ENCODE peak calls at places on chromosome 12, in seven cellular contexts. T is H1, V is HCT116, N is K562, P is GM12878, R is SK-N-SH, G is HepG2. D is an unnamed sample.

GRCh38 chr12:57629897-57630471 is 3.0 kb downstream of the B4GALNT1 start:
- DNase-seq in T (no peak), V (no peak), N (no peak), P (no peak), R (peak; percentile 4), G (no peak), D (no peak)

GRCh38 chr12:27178251-27178650 is 65.8 kb upstream of the STK38L start:
- DNase-seq in T (no peak), V (no peak), N (no peak), P (no peak), R (no peak), G (no peak), D (no peak)

GRCh38 chr12:9943244-9943643 is 11.1 kb upstream of the CLEC2A start:
- DNase-seq in T (no peak), V (no peak), N (no peak), P (no peak), R (no peak), G (no peak), D (no peak)

GRCh38 chr12:54060975-54061778 is 7.5 kb downstream of the HOXC4 start:
- DNase-seq in T (no peak), V (no peak), N (no peak), P (no peak), R (no peak), G (no peak), D (no peak)

GRCh38 chr12:29589852-29590251 is 92.4 kb upstream of the OVCH1 start:
- DNase-seq in T (no peak), V (no peak), N (no peak), P (no peak), R (no peak), G (no peak), D (no peak)

GRCh38 chr12:113070117-113070906 is 13.8 kb downstream of the DTX1 start:
- DNase-seq in T (no peak), V (no peak), N (no peak), P (no peak), R (no peak), G (no peak), D (no peak)

GRCh38 chr12:75690556-75690955 is 179.1 kb upstream of the KRR1 start:
- DNase-seq in T (no peak), V (no peak), N (no peak), P (no peak), R (no peak), G (no peak), D (no peak)

GRCh38 chr12:46372131-46372851 is at the start of gene SLC38A2:
- DNase-seq in T (no peak), V (peak; percentile 71), N (peak; percentile 77), P (no peak), R (peak; percentile 82), G (peak; percentile 84), D (peak; percentile 98)

GRCh38 chr12:62976110-62976640 is 41.2 kb upstream of the PPM1H start:
- DNase-seq in T (no peak), V (no peak), N (no peak), P (no peak), R (no peak), G (no peak), D (no peak)

GRCh38 chr12:123867141-123867540 is 105.0 kb downstream of the DNAH10 start:
- DNase-seq in T (no peak), V (no peak), N (no peak), P (no peak), R (no peak), G (peak; percentile 83), D (no peak)

GRCh38 chr12:63916561-63917476 is 72.3 kb downstream of the SRGAP1 start:
- DNase-seq in T (no peak), V (no peak), N (no peak), P (no peak), R (no peak), G (no peak), D (no peak)

GRCh38 chr12:57772429-57773322 is at the start of gene EEF1AKMT3:
- DNase-seq in T (no peak), V (no peak), N (peak; percentile 69), P (no peak), R (peak; percentile 81), G (peak; percentile 35), D (peak; percentile 81)

GRCh38 chr12:6961695-6962284 is 8.7 kb downstream of the PHB2 start:
- DNase-seq in T (peak; percentile 79), V (peak; percentile 73), N (peak; percentile 78), P (no peak), R (peak; percentile 78), G (peak; percentile 81), D (peak; percentile 62)

GRCh38 chr12:39102474-39103209 is 197.3 kb upstream of the CPNE8 start:
- DNase-seq in T (no peak), V (no peak), N (no peak), P (no peak), R (no peak), G (no peak), D (no peak)

GRCh38 chr12:104426926-104427546 is 29.7 kb upstream of the CHST11 start:
- DNase-seq in T (no peak), V (no peak), N (no peak), P (no peak), R (peak; percentile 25), G (no peak), D (peak; percentile 6)

GRCh38 chr12:100141666-100141997 is 1.0 kb downstream of the BLTP3B start:
- DNase-seq in T (no peak), V (peak; percentile 32), N (peak; percentile 12), P (no peak), R (no peak), G (no peak), D (no peak)

GRCh38 chr12:130715150-130715995 is 726 bp downstream of the RIMBP2 start:
- DNase-seq in T (peak; percentile 58), V (no peak), N (no peak), P (no peak), R (peak; percentile 70), G (no peak), D (no peak)

GRCh38 chr12:130712346-130713065 is 3.6 kb downstream of the RIMBP2 start:
- DNase-seq in T (no peak), V (no peak), N (no peak), P (no peak), R (no peak), G (no peak), D (no peak)

GRCh38 chr12:130714591-130715149 is 1.4 kb downstream of the RIMBP2 start:
- DNase-seq in T (peak; percentile 58), V (no peak), N (no peak), P (no peak), R (peak; percentile 78), G (no peak), D (no peak)

GRCh38 chr12:130714091-130714590 is 2.0 kb downstream of the RIMBP2 start:
- DNase-seq in T (no peak), V (no peak), N (no peak), P (no peak), R (peak; percentile 60), G (no peak), D (no peak)

GRCh38 chr12:130713581-130713991 is 2.5 kb downstream of the RIMBP2 start:
- DNase-seq in T (no peak), V (no peak), N (no peak), P (no peak), R (peak; percentile 51), G (no peak), D (no peak)
- TF ChIP-seq JUND in T (no peak), V (no peak), N (no peak), P (no peak), R (no peak), G (no peak), D (no peak)

GRCh38 chr12:43675048-43675904 is 83.3 kb downstream of the PUS7L start:
- DNase-seq in T (no peak), V (no peak), N (no peak), P (no peak), R (no peak), G (no peak), D (peak; percentile 85)

DNA sequence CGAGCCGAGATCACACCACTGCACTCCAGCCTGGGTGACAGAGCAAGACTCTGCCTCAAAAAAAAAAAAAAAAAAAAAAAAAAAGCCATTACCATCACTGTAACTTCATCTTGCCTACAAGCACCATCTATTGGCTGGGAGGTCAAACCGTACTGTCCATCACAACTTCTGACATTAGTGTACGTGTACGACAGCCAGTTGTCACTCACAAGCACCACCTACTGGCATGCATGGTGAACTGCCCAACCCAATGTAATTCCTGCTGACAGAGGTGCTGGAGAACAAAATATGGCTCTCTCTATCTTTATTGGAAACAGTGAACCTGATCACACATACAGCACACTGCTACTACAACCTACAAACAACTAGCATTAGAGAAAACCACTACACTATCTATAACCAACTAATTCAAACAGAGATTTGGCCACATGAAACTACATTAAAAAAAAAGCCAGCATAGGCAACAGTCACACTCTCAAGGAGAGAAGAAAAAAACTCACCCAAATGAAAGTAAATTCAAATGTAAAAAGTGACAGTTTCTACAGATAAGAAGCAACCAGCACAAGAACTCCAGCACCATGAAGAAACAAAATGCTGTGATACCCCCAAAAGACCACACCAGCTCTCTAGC is 82.3 kb downstream of the PUS7L start:
- DNase-seq in T (no peak), V (peak; percentile 46), N (peak; percentile 49), P (peak; percentile 8), R (peak; percentile 41), G (peak; percentile 45), D (no peak)
- TF ChIP-seq JUND in T (no peak), V (no peak), N (no peak), P (no peak), R (no peak), G (no peak), D (no peak)

GRCh38 chr12:5044420-5045295 is 979 bp downstream of the KCNA5 start:
- DNase-seq in T (no peak), V (no peak), N (no peak), P (no peak), R (no peak), G (no peak), D (no peak)
- TF ChIP-seq JUND in T (no peak), V (no peak), N (no peak), P (no peak), R (no peak), G (no peak), D (no peak)

DNA sequence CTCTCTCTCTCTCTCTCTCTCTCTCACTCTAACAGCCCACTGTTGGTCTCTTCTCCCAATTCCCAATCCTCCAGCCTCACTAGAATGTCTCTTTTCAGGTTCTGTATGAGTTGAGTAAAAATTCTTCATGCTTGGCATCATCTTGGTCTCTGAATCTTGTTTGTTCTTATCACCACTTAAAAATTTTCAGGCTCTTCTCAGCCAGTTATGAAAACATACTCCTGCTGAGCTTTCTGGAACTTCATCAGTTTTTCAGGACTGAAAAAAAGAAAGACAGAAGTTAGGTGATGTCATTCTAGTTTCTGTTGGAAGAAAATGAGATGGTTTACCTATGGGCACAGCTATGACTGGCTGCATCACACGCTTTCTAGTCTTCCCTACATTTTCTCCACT is 11.5 kb upstream of the IL22 start:
- DNase-seq in T (no peak), V (no peak), N (no peak), P (no peak), R (no peak), G (no peak), D (no peak)
- TF ChIP-seq JUND in T (no peak), V (no peak), N (no peak), P (no peak), R (peak; percentile 8), G (no peak), D (no peak)

GRCh38 chr12:128314611-128315010 is 47.6 kb downstream of the TMEM132C start:
- DNase-seq in T (no peak), V (no peak), N (no peak), P (no peak), R (no peak), G (no peak), D (no peak)
- TF ChIP-seq JUND in T (peak; percentile 40), V (no peak), N (no peak), P (no peak), R (no peak), G (no peak), D (no peak)

D was measured in T47D.